ENCODE peak calls at places on chromosomes 6 and 20, in six cellular contexts. One of them, this sample, is unnamed.

GRCh38 chr6:15481892-15482291 is 180.9 kb downstream of the DTNBP1 start:
- DNase-seq in heart right ventricle: no peak
- DNase-seq in brain microvascular endothelial cell: no peak
- DNase-seq in GM12865: peak
- DNase-seq in A549: no peak
- DNase-seq in left lung: no peak
- DNase-seq in this sample: no peak

GRCh38 chr6:28393912-28394662 is 5.5 kb downstream of the ZSCAN12 start:
- DNase-seq in heart right ventricle: no peak
- DNase-seq in brain microvascular endothelial cell: peak
- DNase-seq in GM12865: no peak
- DNase-seq in A549: no peak
- DNase-seq in left lung: no peak
- DNase-seq in this sample: no peak

GRCh38 chr20:5510446-5510845 is 193.7 kb upstream of the PROKR2 start:
- DNase-seq in heart right ventricle: no peak
- DNase-seq in brain microvascular endothelial cell: peak
- DNase-seq in GM12865: no peak
- DNase-seq in A549: no peak
- DNase-seq in left lung: no peak
- DNase-seq in this sample: no peak

GRCh38 chr6:33744001-33744848 is 2.5 kb downstream of the IP6K3 start:
- DNase-seq in heart right ventricle: peak
- DNase-seq in brain microvascular endothelial cell: peak
- DNase-seq in GM12865: peak
- DNase-seq in A549: peak
- DNase-seq in left lung: peak
- DNase-seq in this sample: peak

GRCh38 chr20:34475979-34476736 is 40.1 kb upstream of the DYNLRB1 start:
- DNase-seq in heart right ventricle: peak
- DNase-seq in brain microvascular endothelial cell: no peak
- DNase-seq in GM12865: peak
- DNase-seq in A549: peak
- DNase-seq in left lung: peak
- DNase-seq in this sample: no peak

GRCh38 chr6:123655520-123656306 is 19.0 kb upstream of the TRDN start:
- DNase-seq in heart right ventricle: no peak
- DNase-seq in brain microvascular endothelial cell: no peak
- DNase-seq in GM12865: no peak
- DNase-seq in A549: no peak
- DNase-seq in left lung: no peak
- DNase-seq in this sample: no peak

GRCh38 chr20:36773548-36774242 is at the start of gene DSN1:
- DNase-seq in heart right ventricle: peak
- DNase-seq in brain microvascular endothelial cell: peak
- DNase-seq in GM12865: peak
- DNase-seq in A549: peak
- DNase-seq in left lung: peak
- DNase-seq in this sample: peak

GRCh38 chr6:168886306-168886854 is 367.3 kb downstream of the THBS2 start:
- DNase-seq in heart right ventricle: no peak
- DNase-seq in brain microvascular endothelial cell: no peak
- DNase-seq in GM12865: no peak
- DNase-seq in A549: no peak
- DNase-seq in left lung: peak
- DNase-seq in this sample: no peak

GRCh38 chr6:108562503-108562993 is 1.8 kb downstream of the FOXO3 start:
- DNase-seq in heart right ventricle: peak
- DNase-seq in brain microvascular endothelial cell: peak
- DNase-seq in GM12865: no peak
- DNase-seq in A549: peak
- DNase-seq in left lung: peak
- DNase-seq in this sample: peak

GRCh38 chr20:62874745-62875344 is 13.2 kb upstream of the TCFL5 start:
- DNase-seq in heart right ventricle: no peak
- DNase-seq in brain microvascular endothelial cell: no peak
- DNase-seq in GM12865: no peak
- DNase-seq in A549: peak
- DNase-seq in left lung: no peak
- DNase-seq in this sample: no peak

GRCh38 chr20:59322813-59323469 is 22.5 kb downstream of the EDN3 start:
- DNase-seq in heart right ventricle: no peak
- DNase-seq in brain microvascular endothelial cell: no peak
- DNase-seq in GM12865: no peak
- DNase-seq in A549: no peak
- DNase-seq in left lung: no peak
- DNase-seq in this sample: no peak

GRCh38 chr20:34066476-34067090 is 45.5 kb downstream of the EIF2S2 start:
- DNase-seq in heart right ventricle: no peak
- DNase-seq in brain microvascular endothelial cell: no peak
- DNase-seq in GM12865: no peak
- DNase-seq in A549: no peak
- DNase-seq in left lung: no peak
- DNase-seq in this sample: no peak

GRCh38 chr6:11711994-11712698 is 66.5 kb downstream of the ADTRP start:
- DNase-seq in heart right ventricle: no peak
- DNase-seq in brain microvascular endothelial cell: no peak
- DNase-seq in GM12865: peak
- DNase-seq in A549: no peak
- DNase-seq in left lung: no peak
- DNase-seq in this sample: no peak

GRCh38 chr6:50145125-50145524 is 95.4 kb upstream of the DEFB112 start:
- DNase-seq in heart right ventricle: no peak
- DNase-seq in brain microvascular endothelial cell: no peak
- DNase-seq in GM12865: peak
- DNase-seq in A549: no peak
- DNase-seq in left lung: no peak
- DNase-seq in this sample: no peak

GRCh38 chr6:39416728-39417127 is 94.2 kb upstream of the KCNK16 start:
- DNase-seq in heart right ventricle: no peak
- DNase-seq in brain microvascular endothelial cell: peak
- DNase-seq in GM12865: no peak
- DNase-seq in A549: peak
- DNase-seq in left lung: no peak
- DNase-seq in this sample: no peak

GRCh38 chr6:134816780-134817179 is 133.1 kb downstream of the ALDH8A1 start:
- DNase-seq in heart right ventricle: no peak
- DNase-seq in brain microvascular endothelial cell: peak
- DNase-seq in GM12865: no peak
- DNase-seq in A549: no peak
- DNase-seq in left lung: no peak
- DNase-seq in this sample: no peak

GRCh38 chr6:7998103-7998725 is 66.0 kb downstream of the BLOC1S5 start:
- DNase-seq in heart right ventricle: no peak
- DNase-seq in brain microvascular endothelial cell: no peak
- DNase-seq in GM12865: no peak
- DNase-seq in A549: no peak
- DNase-seq in left lung: no peak
- DNase-seq in this sample: no peak

GRCh38 chr6:158414900-158415299 is 102.6 kb downstream of the TULP4 start:
- DNase-seq in heart right ventricle: no peak
- DNase-seq in brain microvascular endothelial cell: peak
- DNase-seq in GM12865: no peak
- DNase-seq in A549: no peak
- DNase-seq in left lung: no peak
- DNase-seq in this sample: no peak

GRCh38 chr20:59636791-59637370 is 32.5 kb downstream of the PHACTR3 start:
- DNase-seq in heart right ventricle: no peak
- DNase-seq in brain microvascular endothelial cell: no peak
- DNase-seq in GM12865: no peak
- DNase-seq in A549: no peak
- DNase-seq in left lung: no peak
- DNase-seq in this sample: no peak

GRCh38 chr6:106973018-106973840 is 1.3 kb downstream of the CD24 start:
- DNase-seq in heart right ventricle: no peak
- DNase-seq in brain microvascular endothelial cell: no peak
- DNase-seq in GM12865: no peak
- DNase-seq in A549: no peak
- DNase-seq in left lung: peak
- DNase-seq in this sample: peak

GRCh38 chr6:743320-744096 is 50.6 kb upstream of the EXOC2 start:
- DNase-seq in heart right ventricle: no peak
- DNase-seq in brain microvascular endothelial cell: no peak
- DNase-seq in GM12865: no peak
- DNase-seq in A549: no peak
- DNase-seq in left lung: no peak
- DNase-seq in this sample: no peak

GRCh38 chr20:57157106-57157691 is 109.2 kb downstream of the BMP7 start:
- DNase-seq in heart right ventricle: peak
- DNase-seq in brain microvascular endothelial cell: no peak
- DNase-seq in GM12865: no peak
- DNase-seq in A549: no peak
- DNase-seq in left lung: no peak
- DNase-seq in this sample: no peak

GRCh38 chr6:132252113-132252512 is 149.2 kb downstream of the MOXD1 start:
- DNase-seq in heart right ventricle: no peak
- DNase-seq in brain microvascular endothelial cell: no peak
- DNase-seq in GM12865: no peak
- DNase-seq in A549: no peak
- DNase-seq in left lung: no peak
- DNase-seq in this sample: no peak

GRCh38 chr6:158783851-158784250 is 35.3 kb downstream of the EZR start:
- DNase-seq in heart right ventricle: no peak
- DNase-seq in brain microvascular endothelial cell: no peak
- DNase-seq in GM12865: no peak
- DNase-seq in A549: no peak
- DNase-seq in left lung: no peak
- DNase-seq in this sample: no peak

GRCh38 chr20:634526-634925 is 18.5 kb downstream of the SRXN1 start:
- DNase-seq in heart right ventricle: no peak
- DNase-seq in brain microvascular endothelial cell: no peak
- DNase-seq in GM12865: no peak
- DNase-seq in A549: no peak
- DNase-seq in left lung: no peak
- DNase-seq in this sample: no peak

GRCh38 chr6:24743265-24743943 is 24.4 kb upstream of the C6orf62 start:
- DNase-seq in heart right ventricle: no peak
- DNase-seq in brain microvascular endothelial cell: peak
- DNase-seq in GM12865: peak
- DNase-seq in A549: peak
- DNase-seq in left lung: no peak
- DNase-seq in this sample: no peak

GRCh38 chr6:79604583-79605037 is 26.5 kb upstream of the SH3BGRL2 start:
- DNase-seq in heart right ventricle: no peak
- DNase-seq in brain microvascular endothelial cell: peak
- DNase-seq in GM12865: no peak
- DNase-seq in A549: peak
- DNase-seq in left lung: no peak
- DNase-seq in this sample: no peak

GRCh38 chr6:110415297-110415916 is at the start of gene DDO:
- DNase-seq in heart right ventricle: peak
- DNase-seq in brain microvascular endothelial cell: no peak
- DNase-seq in GM12865: peak
- DNase-seq in A549: no peak
- DNase-seq in left lung: peak
- DNase-seq in this sample: no peak

GRCh38 chr20:47108994-47109393 is 214.4 kb downstream of the EYA2 start:
- DNase-seq in heart right ventricle: no peak
- DNase-seq in brain microvascular endothelial cell: no peak
- DNase-seq in GM12865: no peak
- DNase-seq in A549: no peak
- DNase-seq in left lung: no peak
- DNase-seq in this sample: no peak

GRCh38 chr6:100088009-100088408 is 94.0 kb upstream of the MCHR2 start:
- DNase-seq in heart right ventricle: no peak
- DNase-seq in brain microvascular endothelial cell: no peak
- DNase-seq in GM12865: no peak
- DNase-seq in A549: no peak
- DNase-seq in left lung: no peak
- DNase-seq in this sample: no peak

GRCh38 chr6:143513410-143513809 is 1.9 kb upstream of the FUCA2 start:
- DNase-seq in heart right ventricle: no peak
- DNase-seq in brain microvascular endothelial cell: no peak
- DNase-seq in GM12865: peak
- DNase-seq in A549: peak
- DNase-seq in left lung: no peak
- DNase-seq in this sample: no peak
- TF ChIP-seq CTCF in heart right ventricle: peak
- TF ChIP-seq CTCF in brain microvascular endothelial cell: peak
- TF ChIP-seq CTCF in GM12865: peak
- TF ChIP-seq CTCF in A549: peak
- TF ChIP-seq CTCF in left lung: peak
- TF ChIP-seq CTCF in this sample: no peak

GRCh38 chr6:118893095-118893881 is 664 bp upstream of the ASF1A start:
- DNase-seq in heart right ventricle: peak
- DNase-seq in brain microvascular endothelial cell: peak
- DNase-seq in GM12865: peak
- DNase-seq in A549: peak
- DNase-seq in left lung: no peak
- DNase-seq in this sample: no peak
- TF ChIP-seq CTCF in heart right ventricle: no peak
- TF ChIP-seq CTCF in brain microvascular endothelial cell: no peak
- TF ChIP-seq CTCF in GM12865: no peak
- TF ChIP-seq CTCF in A549: no peak
- TF ChIP-seq CTCF in left lung: no peak
- TF ChIP-seq CTCF in this sample: no peak

DNA sequence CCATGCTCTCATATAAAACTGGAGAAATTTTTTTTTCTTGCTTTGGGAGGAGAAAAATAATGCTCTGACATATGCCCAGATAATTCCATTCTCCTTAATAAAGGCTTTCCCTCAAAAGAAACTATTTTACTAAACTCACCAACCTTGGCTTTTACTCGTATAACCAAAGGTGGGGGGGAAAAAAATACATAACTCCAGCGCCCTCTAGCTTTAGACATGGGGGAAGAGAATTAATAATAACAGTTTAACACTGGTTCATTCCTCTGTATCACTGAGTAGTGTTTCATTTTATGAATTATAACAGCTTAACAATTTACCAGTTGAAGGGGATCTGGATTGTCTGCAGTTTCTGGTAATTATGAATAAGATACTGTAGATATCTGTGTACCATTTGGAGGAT is 1226.1 kb downstream of the GRIK2 start:
- DNase-seq in heart right ventricle: no peak
- DNase-seq in brain microvascular endothelial cell: peak
- DNase-seq in GM12865: no peak
- DNase-seq in A549: no peak
- DNase-seq in left lung: no peak
- DNase-seq in this sample: no peak
- TF ChIP-seq CTCF in heart right ventricle: no peak
- TF ChIP-seq CTCF in brain microvascular endothelial cell: peak
- TF ChIP-seq CTCF in GM12865: peak
- TF ChIP-seq CTCF in A549: no peak
- TF ChIP-seq CTCF in left lung: peak
- TF ChIP-seq CTCF in this sample: peak

GRCh38 chr6:35259194-35259945 is at the start of gene ZNF76:
- DNase-seq in heart right ventricle: peak
- DNase-seq in brain microvascular endothelial cell: peak
- DNase-seq in GM12865: peak
- DNase-seq in A549: peak
- DNase-seq in left lung: peak
- DNase-seq in this sample: peak
- TF ChIP-seq CTCF in heart right ventricle: no peak
- TF ChIP-seq CTCF in brain microvascular endothelial cell: no peak
- TF ChIP-seq CTCF in GM12865: no peak
- TF ChIP-seq CTCF in A549: no peak
- TF ChIP-seq CTCF in left lung: no peak
- TF ChIP-seq CTCF in this sample: no peak